ENCODE peak calls at places on chromosomes 5 and 9, in six cellular contexts. One of them, this sample, is unnamed.

GRCh38 chr9:5586391-5586802 is 42.5 kb upstream of the RIC1 start:
- DNase-seq in psoas muscle: no peak
- DNase-seq in A673: no peak
- DNase-seq in small intestine: no peak
- DNase-seq in left lung: no peak
- DNase-seq in cardiac muscle cell: no peak
- DNase-seq in this sample: peak

GRCh38 chr5:171272996-171273970 is 35.8 kb upstream of the TLX3 start:
- DNase-seq in left lung: no peak
- DNase-seq in small intestine: peak
- DNase-seq in cardiac muscle cell: peak
- DNase-seq in psoas muscle: no peak
- DNase-seq in A673: no peak
- DNase-seq in this sample: peak

GRCh38 chr9:127423591-127423933 is 620 bp upstream of the ZNF79 start:
- DNase-seq in A673: no peak
- DNase-seq in small intestine: no peak
- DNase-seq in cardiac muscle cell: no peak
- DNase-seq in left lung: no peak
- DNase-seq in psoas muscle: no peak
- DNase-seq in this sample: no peak

GRCh38 chr5:148540636-148541035 is 113.7 kb downstream of the HTR4 start:
- DNase-seq in A673: no peak
- DNase-seq in psoas muscle: no peak
- DNase-seq in small intestine: no peak
- DNase-seq in cardiac muscle cell: no peak
- DNase-seq in left lung: no peak
- DNase-seq in this sample: no peak

GRCh38 chr9:77809552-77809951 is 161.4 kb upstream of the GNA14 start:
- DNase-seq in left lung: no peak
- DNase-seq in A673: no peak
- DNase-seq in small intestine: no peak
- DNase-seq in cardiac muscle cell: no peak
- DNase-seq in psoas muscle: no peak
- DNase-seq in this sample: no peak

GRCh38 chr5:76901522-76901921 is 51.3 kb upstream of the CRHBP start:
- DNase-seq in cardiac muscle cell: no peak
- DNase-seq in left lung: no peak
- DNase-seq in A673: no peak
- DNase-seq in small intestine: no peak
- DNase-seq in psoas muscle: no peak
- DNase-seq in this sample: no peak

GRCh38 chr5:76367623-76368366 is 35.3 kb upstream of the IQGAP2 start:
- DNase-seq in psoas muscle: no peak
- DNase-seq in left lung: no peak
- DNase-seq in A673: no peak
- DNase-seq in small intestine: no peak
- DNase-seq in cardiac muscle cell: no peak
- DNase-seq in this sample: no peak

GRCh38 chr5:180201051-180201987 is 7.7 kb downstream of the RASGEF1C start:
- DNase-seq in small intestine: no peak
- DNase-seq in psoas muscle: no peak
- DNase-seq in cardiac muscle cell: peak
- DNase-seq in A673: peak
- DNase-seq in left lung: no peak
- DNase-seq in this sample: no peak

GRCh38 chr5:139644001-139644456 is 4.1 kb upstream of the CXXC5 start:
- DNase-seq in cardiac muscle cell: no peak
- DNase-seq in small intestine: no peak
- DNase-seq in psoas muscle: peak
- DNase-seq in left lung: peak
- DNase-seq in A673: no peak
- DNase-seq in this sample: no peak

GRCh38 chr5:120771181-120771580 is 307.1 kb downstream of the PRR16 start:
- DNase-seq in left lung: no peak
- DNase-seq in A673: no peak
- DNase-seq in small intestine: no peak
- DNase-seq in cardiac muscle cell: no peak
- DNase-seq in psoas muscle: no peak
- DNase-seq in this sample: peak

GRCh38 chr5:68247627-68248026 is 32.1 kb downstream of the PIK3R1 start:
- DNase-seq in cardiac muscle cell: no peak
- DNase-seq in small intestine: no peak
- DNase-seq in left lung: no peak
- DNase-seq in A673: no peak
- DNase-seq in psoas muscle: no peak
- DNase-seq in this sample: no peak

GRCh38 chr9:114371986-114372917 is 15.5 kb downstream of the AKNA start:
- DNase-seq in cardiac muscle cell: no peak
- DNase-seq in left lung: peak
- DNase-seq in small intestine: peak
- DNase-seq in psoas muscle: no peak
- DNase-seq in A673: no peak
- DNase-seq in this sample: no peak

GRCh38 chr9:135486267-135487065 is 6.9 kb downstream of the PPP1R26 start:
- DNase-seq in cardiac muscle cell: no peak
- DNase-seq in small intestine: no peak
- DNase-seq in A673: no peak
- DNase-seq in psoas muscle: no peak
- DNase-seq in left lung: no peak
- DNase-seq in this sample: no peak

GRCh38 chr9:69122391-69123141 is 51.5 kb upstream of the TJP2 start:
- DNase-seq in psoas muscle: no peak
- DNase-seq in left lung: no peak
- DNase-seq in cardiac muscle cell: peak
- DNase-seq in A673: peak
- DNase-seq in small intestine: peak
- DNase-seq in this sample: peak

GRCh38 chr5:54673523-54674225 is 156.1 kb downstream of the SNX18 start:
- DNase-seq in small intestine: peak
- DNase-seq in psoas muscle: peak
- DNase-seq in cardiac muscle cell: peak
- DNase-seq in left lung: peak
- DNase-seq in A673: no peak
- DNase-seq in this sample: no peak

GRCh38 chr5:138441221-138441620 is 2.4 kb downstream of the REEP2 start:
- DNase-seq in psoas muscle: no peak
- DNase-seq in small intestine: no peak
- DNase-seq in A673: no peak
- DNase-seq in cardiac muscle cell: no peak
- DNase-seq in left lung: no peak
- DNase-seq in this sample: no peak

GRCh38 chr5:73422164-73422563 is 26.4 kb downstream of the FOXD1 start:
- DNase-seq in small intestine: no peak
- DNase-seq in psoas muscle: no peak
- DNase-seq in A673: no peak
- DNase-seq in cardiac muscle cell: no peak
- DNase-seq in left lung: no peak
- DNase-seq in this sample: no peak

GRCh38 chr9:95167998-95168397 is 149.5 kb downstream of the FANCC start:
- DNase-seq in left lung: no peak
- DNase-seq in cardiac muscle cell: peak
- DNase-seq in A673: peak
- DNase-seq in small intestine: peak
- DNase-seq in psoas muscle: no peak
- DNase-seq in this sample: peak

GRCh38 chr5:159463590-159464321 is 133.5 kb upstream of the IL12B start:
- DNase-seq in psoas muscle: no peak
- DNase-seq in small intestine: no peak
- DNase-seq in cardiac muscle cell: no peak
- DNase-seq in left lung: no peak
- DNase-seq in A673: peak
- DNase-seq in this sample: peak

GRCh38 chr5:102759289-102759688 is 4.2 kb downstream of the PAM start:
- DNase-seq in psoas muscle: no peak
- DNase-seq in small intestine: no peak
- DNase-seq in A673: no peak
- DNase-seq in left lung: no peak
- DNase-seq in cardiac muscle cell: no peak
- DNase-seq in this sample: no peak

GRCh38 chr5:79692586-79692985 is 3.0 kb downstream of the CMYA5 start:
- DNase-seq in left lung: no peak
- DNase-seq in cardiac muscle cell: no peak
- DNase-seq in small intestine: no peak
- DNase-seq in psoas muscle: no peak
- DNase-seq in A673: peak
- DNase-seq in this sample: no peak

GRCh38 chr5:139105621-139106071 is 92.5 kb downstream of the SIL1 start:
- DNase-seq in A673: no peak
- DNase-seq in left lung: no peak
- DNase-seq in small intestine: no peak
- DNase-seq in psoas muscle: no peak
- DNase-seq in cardiac muscle cell: peak
- DNase-seq in this sample: no peak

GRCh38 chr5:35545190-35545589 is 72.5 kb upstream of the SPEF2 start:
- DNase-seq in A673: no peak
- DNase-seq in cardiac muscle cell: no peak
- DNase-seq in left lung: no peak
- DNase-seq in small intestine: no peak
- DNase-seq in psoas muscle: no peak
- DNase-seq in this sample: no peak

GRCh38 chr5:132838516-132839282 is 8.3 kb upstream of the SHROOM1 start:
- DNase-seq in cardiac muscle cell: no peak
- DNase-seq in psoas muscle: no peak
- DNase-seq in A673: no peak
- DNase-seq in small intestine: no peak
- DNase-seq in left lung: no peak
- DNase-seq in this sample: no peak

GRCh38 chr5:108557686-108558085 is 175.8 kb upstream of the FBXL17 start:
- DNase-seq in left lung: no peak
- DNase-seq in cardiac muscle cell: no peak
- DNase-seq in psoas muscle: no peak
- DNase-seq in A673: no peak
- DNase-seq in small intestine: no peak
- DNase-seq in this sample: peak

GRCh38 chr9:17191095-17191494 is 56.3 kb downstream of the CNTLN start:
- DNase-seq in psoas muscle: no peak
- DNase-seq in cardiac muscle cell: peak
- DNase-seq in A673: peak
- DNase-seq in small intestine: no peak
- DNase-seq in left lung: no peak
- DNase-seq in this sample: peak

GRCh38 chr5:107331882-107332281 is 338.9 kb downstream of the EFNA5 start:
- DNase-seq in psoas muscle: no peak
- DNase-seq in small intestine: peak
- DNase-seq in left lung: no peak
- DNase-seq in cardiac muscle cell: no peak
- DNase-seq in A673: no peak
- DNase-seq in this sample: no peak

GRCh38 chr5:178247481-178248456 is 15.2 kb upstream of the PHYKPL start:
- DNase-seq in A673: no peak
- DNase-seq in psoas muscle: no peak
- DNase-seq in left lung: no peak
- DNase-seq in cardiac muscle cell: no peak
- DNase-seq in small intestine: no peak
- DNase-seq in this sample: no peak

GRCh38 chr5:127725673-127726072 is 22.5 kb downstream of the CCDC192 start:
- DNase-seq in left lung: no peak
- DNase-seq in small intestine: no peak
- DNase-seq in A673: no peak
- DNase-seq in cardiac muscle cell: no peak
- DNase-seq in psoas muscle: no peak
- DNase-seq in this sample: no peak

GRCh38 chr5:175025046-175025445 is 300.7 kb downstream of the MSX2 start:
- DNase-seq in psoas muscle: no peak
- DNase-seq in small intestine: no peak
- DNase-seq in cardiac muscle cell: no peak
- DNase-seq in A673: no peak
- DNase-seq in left lung: no peak
- DNase-seq in this sample: no peak
- H3K4me3 ChIP-seq in psoas muscle: no peak
- H3K4me3 ChIP-seq in small intestine: no peak
- H3K4me3 ChIP-seq in cardiac muscle cell: no peak
- H3K4me3 ChIP-seq in A673: no peak
- H3K4me3 ChIP-seq in left lung: no peak
- H3K4me3 ChIP-seq in this sample: no peak

GRCh38 chr9:109319631-109320233 is 1.1 kb downstream of the EPB41L4B start:
- DNase-seq in psoas muscle: no peak
- DNase-seq in cardiac muscle cell: no peak
- DNase-seq in small intestine: peak
- DNase-seq in left lung: no peak
- DNase-seq in A673: no peak
- DNase-seq in this sample: no peak

GRCh38 chr9:109320338-109320733 is 523 bp downstream of the EPB41L4B start:
- DNase-seq in left lung: no peak
- DNase-seq in A673: no peak
- DNase-seq in cardiac muscle cell: peak
- DNase-seq in small intestine: peak
- DNase-seq in psoas muscle: no peak
- DNase-seq in this sample: no peak

GRCh38 chr9:109317311-109317978 is 3.4 kb downstream of the EPB41L4B start:
- DNase-seq in left lung: no peak
- DNase-seq in small intestine: peak
- DNase-seq in A673: no peak
- DNase-seq in cardiac muscle cell: no peak
- DNase-seq in psoas muscle: no peak
- DNase-seq in this sample: no peak

GRCh38 chr9:109317979-109318671 is 2.7 kb downstream of the EPB41L4B start:
- DNase-seq in small intestine: no peak
- DNase-seq in A673: no peak
- DNase-seq in left lung: no peak
- DNase-seq in psoas muscle: no peak
- DNase-seq in cardiac muscle cell: no peak
- DNase-seq in this sample: no peak

GRCh38 chr9:109319072-109319630 is 1.7 kb downstream of the EPB41L4B start:
- DNase-seq in psoas muscle: no peak
- DNase-seq in A673: no peak
- DNase-seq in left lung: no peak
- DNase-seq in small intestine: peak
- DNase-seq in cardiac muscle cell: peak
- DNase-seq in this sample: no peak
- H3K4me3 ChIP-seq in psoas muscle: peak
- H3K4me3 ChIP-seq in A673: no peak
- H3K4me3 ChIP-seq in left lung: peak
- H3K4me3 ChIP-seq in small intestine: peak
- H3K4me3 ChIP-seq in cardiac muscle cell: peak
- H3K4me3 ChIP-seq in this sample: no peak

GRCh38 chr9:105070176-105070575 is 142.2 kb upstream of the ABCA1 start:
- DNase-seq in cardiac muscle cell: no peak
- DNase-seq in small intestine: no peak
- DNase-seq in left lung: no peak
- DNase-seq in psoas muscle: no peak
- DNase-seq in A673: no peak
- DNase-seq in this sample: no peak
- H3K4me3 ChIP-seq in cardiac muscle cell: no peak
- H3K4me3 ChIP-seq in small intestine: no peak
- H3K4me3 ChIP-seq in left lung: no peak
- H3K4me3 ChIP-seq in psoas muscle: no peak
- H3K4me3 ChIP-seq in A673: no peak
- H3K4me3 ChIP-seq in this sample: no peak

DNA sequence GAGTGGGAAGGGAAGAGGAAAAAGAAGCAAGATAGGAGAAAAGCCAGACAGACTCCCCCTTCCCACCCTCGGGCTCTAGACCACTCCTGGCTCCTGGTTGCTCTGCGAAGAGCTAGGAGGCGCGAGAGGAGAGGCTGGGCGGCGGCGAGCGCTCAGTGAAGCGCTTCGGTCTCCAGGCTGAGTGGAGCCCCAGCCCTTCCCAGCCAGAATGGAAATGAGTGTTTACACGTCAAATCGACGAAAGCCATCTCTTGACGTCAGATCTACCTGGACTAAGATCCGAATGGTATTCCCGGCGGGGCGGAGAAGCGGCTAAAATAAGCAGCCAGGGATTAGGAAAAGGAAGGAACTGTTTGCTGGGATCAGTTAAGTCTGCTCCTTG is at the start of gene PCSK1:
- DNase-seq in psoas muscle: no peak
- DNase-seq in cardiac muscle cell: no peak
- DNase-seq in A673: peak
- DNase-seq in small intestine: no peak
- DNase-seq in left lung: no peak
- DNase-seq in this sample: no peak
- H3K4me3 ChIP-seq in psoas muscle: peak
- H3K4me3 ChIP-seq in cardiac muscle cell: no peak
- H3K4me3 ChIP-seq in A673: peak
- H3K4me3 ChIP-seq in small intestine: no peak
- H3K4me3 ChIP-seq in left lung: no peak
- H3K4me3 ChIP-seq in this sample: peak

This sample was measured in AG10803.